ENCODE peak calls at places on chromosome 10, in four cellular contexts. U, T, Q and D are unnamed samples.

GRCh38 chr10:74924251-74924954 is 98.0 kb downstream of the KAT6B start:
- DNase-seq in Q (peak; percentile 79), U (no peak), T (no peak), D (no peak)

GRCh38 chr10:15863733-15864132 is 3.4 kb upstream of the MINDY3 start:
- DNase-seq in Q (no peak), U (no peak), T (no peak), D (no peak)

GRCh38 chr10:69958232-69958902 is 94.3 kb upstream of the MACROH2A2 start:
- DNase-seq in U (no peak), T (no peak), Q (peak; percentile 84), D (no peak)

GRCh38 chr10:108957681-108958080 is 965.6 kb downstream of the XPNPEP1 start:
- DNase-seq in Q (peak; percentile 24), T (no peak), U (no peak), D (no peak)

GRCh38 chr10:79059859-79060379 is 8.8 kb upstream of the ZMIZ1 start:
- DNase-seq in Q (no peak), T (no peak), U (no peak), D (no peak)

GRCh38 chr10:122637371-122637770 is 62.3 kb downstream of the C10orf120 start:
- DNase-seq in U (no peak), Q (no peak), T (no peak), D (no peak)

GRCh38 chr10:21061982-21062381 is 164.9 kb upstream of the NEBL start:
- DNase-seq in U (no peak), Q (no peak), T (no peak), D (no peak)

GRCh38 chr10:71454347-71454746 is 57.6 kb downstream of the CDH23 start:
- DNase-seq in T (no peak), Q (no peak), U (no peak), D (no peak)

GRCh38 chr10:84108797-84109196 is 30.5 kb upstream of the GHITM start:
- DNase-seq in Q (no peak), U (no peak), T (no peak), D (no peak)

GRCh38 chr10:16527452-16527851 is 5.8 kb upstream of the C1QL3 start:
- DNase-seq in Q (no peak), T (no peak), U (no peak), D (no peak)

GRCh38 chr10:71821909-71822763 is 28.9 kb downstream of the PSAP start:
- DNase-seq in U (no peak), T (no peak), Q (no peak), D (no peak)

GRCh38 chr10:98664329-98665042 is 217.8 kb upstream of the HPS1 start:
- DNase-seq in U (no peak), T (no peak), Q (peak; percentile 18), D (peak; percentile 0)

GRCh38 chr10:125084191-125085186 is 75.9 kb downstream of the CTBP2 start:
- DNase-seq in U (no peak), Q (peak; percentile 95), T (peak; percentile 60), D (no peak)

GRCh38 chr10:130399425-130399950 is 263.3 kb downstream of the GLRX3 start:
- DNase-seq in T (no peak), Q (no peak), U (no peak), D (no peak)

GRCh38 chr10:42971251-42971599 is 105.6 kb upstream of the RET start:
- DNase-seq in Q (no peak), T (peak; percentile 40), U (no peak), D (no peak)

GRCh38 chr10:127347202-127347959 is 151.0 kb upstream of the INSYN2A start:
- DNase-seq in Q (no peak), T (no peak), U (no peak), D (no peak)

GRCh38 chr10:96832721-96833219 is 672 bp downstream of the LCOR start:
- DNase-seq in T (peak; percentile 91), Q (peak; percentile 94), U (peak; percentile 55), D (peak; percentile 76)

GRCh38 chr10:1712314-1712713 is 25.0 kb downstream of the ADARB2 start:
- DNase-seq in Q (no peak), U (no peak), T (no peak), D (no peak)

GRCh38 chr10:14717570-14717969 is 57.1 kb downstream of the FAM107B start:
- DNase-seq in U (no peak), T (no peak), Q (no peak), D (no peak)

GRCh38 chr10:133422223-133422820 is 2.1 kb downstream of the SPRN start:
- DNase-seq in T (no peak), U (no peak), Q (no peak), D (no peak)